ENCODE peak calls at places on chromosomes 2 and 18, in six cellular contexts. E is pons, T is fibroblast of lung, D is COR-L47, R is globus pallidus, I is fibroblast of pulmonary artery. Q is an unnamed sample.

GRCh38 chr2:218605438-218605837 is 2.3 kb upstream of the PLCD4 start:
- DNase-seq in E (peak; percentile 34), T (peak; percentile 47), D (peak; percentile 48), R (peak; percentile 5), I (peak; percentile 29), Q (peak; percentile 26)

GRCh38 chr2:193963472-193964119 is 1693.4 kb upstream of the SLC39A10 start:
- DNase-seq in E (peak; percentile 65), T (peak; percentile 28), D (peak; percentile 41), R (peak; percentile 24), I (peak; percentile 81), Q (peak; percentile 62)

GRCh38 chr2:59427980-59428379 is 1125.5 kb downstream of the BCL11A start:
- DNase-seq in E (no peak), T (no peak), D (no peak), R (no peak), I (no peak), Q (no peak)

GRCh38 chr2:235347691-235348090 is 146.2 kb upstream of the AGAP1 start:
- DNase-seq in E (no peak), T (peak; percentile 94), D (no peak), R (no peak), I (peak; percentile 53), Q (peak; percentile 98)

GRCh38 chr18:45951021-45951714 is 16.0 kb downstream of the EPG5 start:
- DNase-seq in E (no peak), T (peak; percentile 90), D (no peak), R (no peak), I (peak; percentile 92), Q (peak; percentile 85)

GRCh38 chr2:238801791-238802190 is 46.1 kb upstream of the TWIST2 start:
- DNase-seq in E (no peak), T (no peak), D (no peak), R (no peak), I (no peak), Q (no peak)

GRCh38 chr2:162732946-162733698 is 105.4 kb downstream of the KCNH7 start:
- DNase-seq in E (peak; percentile 20), T (peak; percentile 36), D (peak; percentile 84), R (no peak), I (no peak), Q (no peak)

GRCh38 chr2:163878718-163879117 is 142.9 kb upstream of the FIGN start:
- DNase-seq in E (no peak), T (no peak), D (no peak), R (peak; percentile 29), I (peak; percentile 42), Q (peak; percentile 25)

GRCh38 chr2:234954551-234954992 is 2.8 kb downstream of the SH3BP4 start:
- DNase-seq in E (no peak), T (peak; percentile 90), D (no peak), R (peak; percentile 52), I (peak; percentile 58), Q (peak; percentile 68)

GRCh38 chr2:41187683-41188082 is 735.8 kb upstream of the SLC8A1 start:
- DNase-seq in E (no peak), T (no peak), D (no peak), R (no peak), I (no peak), Q (no peak)

GRCh38 chr2:226607379-226607778 is 192.2 kb downstream of the IRS1 start:
- DNase-seq in E (no peak), T (peak; percentile 92), D (no peak), R (no peak), I (peak; percentile 85), Q (peak; percentile 88)

GRCh38 chr18:48333563-48333962 is 75.6 kb downstream of the ZBTB7C start:
- DNase-seq in E (no peak), T (no peak), D (no peak), R (no peak), I (no peak), Q (no peak)

GRCh38 chr18:48944634-48945033 is 6.1 kb downstream of the SMAD7 start:
- DNase-seq in E (no peak), T (peak; percentile 83), D (no peak), R (no peak), I (peak; percentile 65), Q (peak; percentile 61)

GRCh38 chr18:79476918-79477685 is 81.4 kb downstream of the NFATC1 start:
- DNase-seq in E (peak; percentile 91), T (no peak), D (no peak), R (peak; percentile 79), I (no peak), Q (no peak)

GRCh38 chr2:134679294-134679693 is 39.5 kb downstream of the TMEM163 start:
- DNase-seq in E (no peak), T (no peak), D (no peak), R (no peak), I (no peak), Q (no peak)